ENCODE peak calls at places on chromosomes 1 and 21, in eight cellular contexts. I, E, W, M, J, X, Z and P are unnamed samples.
A peak's percentile ranks its signal among the peaks of the same experiment; 100 is the strongest.

GRCh38 chr1:16122361-16122881 is 33.4 kb downstream of the EPHA2 start:
- DNase-seq in Z (no peak), J (no peak), W (no peak), X (no peak), I (no peak), E (no peak), M (no peak), P (no peak)

GRCh38 chr1:87914396-87914795 is 585.7 kb downstream of the LMO4 start:
- DNase-seq in W (no peak), J (no peak), E (no peak), Z (no peak), M (no peak), X (no peak), I (no peak), P (no peak)

GRCh38 chr1:226578946-226579639 is 30.5 kb downstream of the STUM start:
- DNase-seq in X (no peak), E (no peak), I (no peak), W (no peak), J (no peak), M (no peak), Z (no peak), P (no peak)

GRCh38 chr1:18292531-18292930 is 184.9 kb downstream of the IGSF21 start:
- DNase-seq in W (no peak), X (no peak), M (no peak), J (no peak), E (no peak), I (no peak), Z (no peak), P (no peak)

GRCh38 chr21:44072111-44072510 is 35.1 kb upstream of the PWP2 start:
- DNase-seq in E (no peak), I (no peak), J (no peak), Z (no peak), W (no peak), X (no peak), M (no peak), P (no peak)

GRCh38 chr1:202243006-202243405 is 49.4 kb downstream of the LGR6 start:
- DNase-seq in E (no peak), W (no peak), X (no peak), M (no peak), I (no peak), Z (no peak), J (no peak), P (no peak)

GRCh38 chr1:184210822-184211221 is 159.3 kb downstream of the TSEN15 start:
- DNase-seq in X (no peak), M (no peak), J (no peak), E (no peak), I (no peak), W (no peak), Z (no peak), P (no peak)

GRCh38 chr1:154497026-154497806 is 4.8 kb upstream of the TDRD10 start:
- DNase-seq in I (no peak), J (no peak), W (peak; percentile 43), X (peak; percentile 49), E (no peak), Z (no peak), M (no peak), P (peak; percentile 27)

GRCh38 chr1:113981962-113982931 is 3.0 kb downstream of the OLFML3 start:
- DNase-seq in Z (no peak), M (no peak), J (no peak), E (no peak), W (peak; percentile 50), I (no peak), X (no peak), P (no peak)

GRCh38 chr1:116755036-116755435 is 806 bp downstream of the CD2 start:
- DNase-seq in W (no peak), I (no peak), Z (no peak), X (no peak), M (no peak), E (peak; percentile 38), J (no peak), P (peak; percentile 63)

GRCh38 chr21:32278068-32278467 is 781 bp downstream of the MIS18A start:
- DNase-seq in W (no peak), X (no peak), J (no peak), M (no peak), I (no peak), E (no peak), Z (no peak), P (no peak)

GRCh38 chr1:181802466-181802865 is 259.0 kb downstream of the ZNF648 start:
- DNase-seq in W (no peak), X (no peak), E (no peak), I (no peak), Z (no peak), J (no peak), M (no peak), P (no peak)

GRCh38 chr1:164902491-164902890 is 343.5 kb downstream of the PBX1 start:
- DNase-seq in X (no peak), M (no peak), W (no peak), I (no peak), J (no peak), Z (no peak), E (no peak), P (no peak)

GRCh38 chr1:91173379-91173890 is 151.6 kb upstream of the ZNF644 start:
- DNase-seq in M (no peak), E (no peak), J (no peak), I (no peak), X (no peak), W (no peak), Z (no peak), P (no peak)

GRCh38 chr1:23484253-23485001 is 448 bp upstream of the ASAP3 start:
- DNase-seq in Z (peak; percentile 87), W (peak; percentile 93), J (peak; percentile 39), X (peak; percentile 85), E (peak; percentile 92), M (peak; percentile 87), I (peak; percentile 82), P (peak; percentile 92)

GRCh38 chr21:25809013-25809412 is 74.2 kb downstream of the GABPA start:
- DNase-seq in I (peak; percentile 5), Z (no peak), J (no peak), E (no peak), X (no peak), W (no peak), M (no peak), P (peak; percentile 20)

GRCh38 chr1:33383974-33384767 is 46.7 kb downstream of the PHC2 start:
- DNase-seq in X (no peak), W (no peak), E (no peak), Z (no peak), M (no peak), J (no peak), I (no peak), P (no peak)

GRCh38 chr1:31700468-31701136 is 3.2 kb downstream of the COL16A1 start:
- DNase-seq in E (no peak), J (no peak), W (no peak), Z (no peak), M (no peak), X (no peak), I (no peak), P (no peak)

GRCh38 chr1:167161242-167161641 is 59.4 kb upstream of the POU2F1 start:
- DNase-seq in I (no peak), W (no peak), Z (no peak), X (no peak), J (no peak), E (no peak), M (no peak), P (no peak)

GRCh38 chr1:7956218-7957032 is 5.1 kb upstream of the PARK7 start:
- DNase-seq in J (no peak), E (no peak), Z (no peak), W (no peak), M (no peak), I (no peak), X (no peak), P (no peak)

GRCh38 chr1:234529661-234530237 is 50.8 kb upstream of the TARBP1 start:
- DNase-seq in J (no peak), W (no peak), E (no peak), X (no peak), Z (no peak), I (no peak), M (no peak), P (no peak)

GRCh38 chr1:172969611-172970010 is 81.1 kb downstream of the TNFSF18 start:
- DNase-seq in X (no peak), W (no peak), M (no peak), J (no peak), E (no peak), Z (no peak), I (no peak), P (no peak)

GRCh38 chr1:6499318-6499717 is 7.9 kb upstream of the PLEKHG5 start:
- DNase-seq in M (no peak), J (no peak), Z (no peak), X (no peak), W (no peak), I (no peak), E (no peak), P (no peak)

GRCh38 chr1:152906023-152906565 is 2.3 kb upstream of the IVL start:
- DNase-seq in I (no peak), X (no peak), M (no peak), Z (no peak), W (no peak), E (no peak), J (no peak), P (no peak)